ENCODE peak calls at places on chromosome 1, in seven cellular contexts. M is cardiac muscle cell, I is lower lobe of right lung, D is kidney epithelial cell, O is cardiac fibroblast, A is heart right ventricle, F is A549. B is an unnamed sample.

GRCh38 chr1:1421147-1421906 is at the start of gene ANKRD65:
- DNase-seq in M (no peak), O (no peak), F (no peak), I (peak; percentile 80), D (no peak), A (no peak), B (no peak)

GRCh38 chr1:19151537-19151936 is 58.5 kb downstream of the UBR4 start:
- DNase-seq in M (no peak), I (no peak), O (no peak), A (no peak), F (no peak), D (no peak), B (no peak)

GRCh38 chr1:26854953-26855352 is 8.0 kb upstream of the SFN start:
- DNase-seq in M (no peak), D (no peak), O (no peak), I (no peak), F (no peak), A (no peak), B (no peak)

GRCh38 chr1:167905671-167906070 is 8.3 kb downstream of the ADCY10 start:
- DNase-seq in D (no peak), F (no peak), M (peak; percentile 38), I (no peak), A (no peak), O (peak; percentile 49), B (no peak)

GRCh38 chr1:211698161-211699026 is 23.0 kb upstream of the NEK2 start:
- DNase-seq in O (peak; percentile 69), I (peak; percentile 91), M (peak; percentile 72), D (peak; percentile 25), F (peak; percentile 81), A (peak; percentile 64), B (no peak)

GRCh38 chr1:240801445-240801844 is 189.5 kb upstream of the GREM2 start:
- DNase-seq in I (no peak), O (peak; percentile 41), F (no peak), M (peak; percentile 24), D (no peak), A (no peak), B (no peak)

GRCh38 chr1:234934611-234935033 is 194.0 kb downstream of the TOMM20 start:
- DNase-seq in F (no peak), O (peak; percentile 56), M (peak; percentile 62), A (no peak), D (peak; percentile 63), I (no peak), B (no peak)

GRCh38 chr1:188096521-188096920 is 1267.8 kb downstream of the PLA2G4A start:
- DNase-seq in O (no peak), D (no peak), I (no peak), M (no peak), A (no peak), F (no peak), B (no peak)

GRCh38 chr1:28482702-28483101 is 23.1 kb upstream of the RCC1 start:
- DNase-seq in A (no peak), M (no peak), D (no peak), O (no peak), F (no peak), I (no peak), B (no peak)

GRCh38 chr1:208668991-208669390 is 424.8 kb upstream of the PLXNA2 start:
- DNase-seq in F (no peak), D (no peak), I (no peak), A (no peak), M (no peak), O (no peak), B (no peak)

GRCh38 chr1:224435318-224435763 is 744 bp upstream of the WDR26 start:
- DNase-seq in F (peak; percentile 17), M (peak; percentile 59), O (peak; percentile 68), A (no peak), I (no peak), D (no peak), B (no peak)

GRCh38 chr1:153957744-153958110 is 685 bp downstream of the CRTC2 start:
- DNase-seq in F (no peak), D (no peak), I (no peak), O (peak; percentile 14), A (no peak), M (no peak), B (no peak)

GRCh38 chr1:27527223-27527856 is 37.4 kb upstream of the WASF2 start:
- DNase-seq in A (peak; percentile 69), M (peak; percentile 55), F (no peak), I (peak; percentile 66), O (peak; percentile 62), D (no peak), B (no peak)

GRCh38 chr1:26787381-26787705 is 407 bp upstream of the PIGV start:
- DNase-seq in D (no peak), I (no peak), A (peak; percentile 12), F (no peak), O (no peak), M (peak; percentile 69), B (no peak)

GRCh38 chr1:245500546-245500945 is 345.8 kb downstream of the KIF26B start:
- DNase-seq in M (peak; percentile 73), A (no peak), D (peak; percentile 42), I (no peak), F (no peak), O (peak; percentile 75), B (peak; percentile 58)

GRCh38 chr1:106222415-106222814 is 834.1 kb upstream of the PRMT6 start:
- DNase-seq in O (peak; percentile 41), F (no peak), D (no peak), I (no peak), M (peak; percentile 41), A (no peak), B (no peak)

GRCh38 chr1:206581571-206581981 is 30.7 kb downstream of the EIF2D start:
- DNase-seq in O (peak; percentile 21), I (peak; percentile 70), F (no peak), A (peak; percentile 29), M (peak; percentile 38), D (no peak), B (no peak)

GRCh38 chr1:8911416-8912309 is 33.2 kb upstream of the ENO1 start:
- DNase-seq in M (no peak), D (no peak), F (no peak), O (no peak), A (no peak), I (no peak), B (no peak)

GRCh38 chr1:41529621-41530395 is 45.3 kb upstream of the EDN2 start:
- DNase-seq in O (no peak), A (no peak), F (no peak), I (no peak), D (no peak), M (no peak), B (no peak)

GRCh38 chr1:23530750-23531651 is at the start of gene E2F2:
- DNase-seq in A (peak; percentile 76), F (peak; percentile 79), M (peak; percentile 91), I (peak; percentile 90), D (no peak), O (peak; percentile 91), B (no peak)
- TF ChIP-seq CTCF in A (no peak), F (no peak), M (peak; percentile 17), I (peak; percentile 31), D (no peak), O (no peak), B (peak; percentile 7)

GRCh38 chr1:181483084-181483559 is at the start of gene CACNA1E:
- DNase-seq in I (no peak), M (no peak), A (no peak), F (no peak), O (no peak), D (no peak), B (no peak)

GRCh38 chr1:181483561-181484291 is 409 bp downstream of the CACNA1E start:
- DNase-seq in A (no peak), M (no peak), F (no peak), O (no peak), I (no peak), D (no peak), B (no peak)

GRCh38 chr1:181486098-181486420 is 2.7 kb downstream of the CACNA1E start:
- DNase-seq in D (no peak), M (no peak), F (no peak), A (peak; percentile 16), I (no peak), O (no peak), B (no peak)

GRCh38 chr1:181482521-181483083 is 715 bp upstream of the CACNA1E start:
- DNase-seq in A (no peak), O (no peak), D (no peak), I (peak; percentile 69), F (no peak), M (peak; percentile 17), B (no peak)

GRCh38 chr1:181485276-181486097 is 2.2 kb downstream of the CACNA1E start:
- DNase-seq in A (no peak), I (peak; percentile 50), M (no peak), D (no peak), O (no peak), F (no peak), B (no peak)
- H3K4me3 ChIP-seq in A (no peak overlapping the region), I (no peak overlapping the region), M (no peak overlapping the region), D (no peak overlapping the region), O (no peak overlapping the region), F (no peak overlapping the region), B (no peak overlapping the region)

DNA sequence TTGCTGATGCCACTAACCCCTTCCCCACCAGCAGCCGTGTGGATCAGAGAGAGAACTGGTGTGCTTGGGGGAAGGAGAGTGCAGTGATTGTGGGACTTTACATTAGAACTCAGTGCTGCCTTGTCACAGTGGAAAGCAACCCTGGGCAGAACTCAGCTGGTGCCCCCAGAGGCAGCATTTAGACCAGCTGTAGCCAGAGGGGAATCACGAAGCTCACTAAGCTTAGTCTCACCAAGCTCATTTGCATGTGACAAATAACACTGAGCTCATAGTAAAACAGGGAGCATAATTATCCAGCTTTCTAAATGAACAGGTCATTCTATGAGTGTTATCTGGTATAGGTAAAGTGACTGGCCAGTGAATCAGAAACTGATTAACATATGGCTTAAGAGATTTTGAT is 9.8 kb upstream of the SMAP2 start:
- DNase-seq in A (no peak), M (no peak), O (no peak), F (no peak), D (no peak), I (no peak), B (no peak)
- TF ChIP-seq CTCF in A (no peak), M (no peak), O (no peak), F (no peak), D (no peak), I (no peak), B (no peak)

GRCh38 chr1:79845951-79846350 is 839.4 kb upstream of the ADGRL4 start:
- DNase-seq in M (peak; percentile 29), O (peak; percentile 24), D (no peak), A (no peak), I (no peak), F (no peak), B (no peak)

GRCh38 chr1:79848316-79848715 is 841.8 kb upstream of the ADGRL4 start:
- DNase-seq in M (no peak), I (no peak), A (no peak), F (no peak), D (no peak), O (no peak), B (no peak)

GRCh38 chr1:79847715-79848114 is 841.2 kb upstream of the ADGRL4 start:
- DNase-seq in F (no peak), D (no peak), M (peak; percentile 33), O (peak; percentile 27), I (no peak), A (no peak), B (no peak)

GRCh38 chr1:79839882-79840281 is 833.4 kb upstream of the ADGRL4 start:
- DNase-seq in M (no peak), I (no peak), D (no peak), A (no peak), F (no peak), O (no peak), B (no peak)

DNA sequence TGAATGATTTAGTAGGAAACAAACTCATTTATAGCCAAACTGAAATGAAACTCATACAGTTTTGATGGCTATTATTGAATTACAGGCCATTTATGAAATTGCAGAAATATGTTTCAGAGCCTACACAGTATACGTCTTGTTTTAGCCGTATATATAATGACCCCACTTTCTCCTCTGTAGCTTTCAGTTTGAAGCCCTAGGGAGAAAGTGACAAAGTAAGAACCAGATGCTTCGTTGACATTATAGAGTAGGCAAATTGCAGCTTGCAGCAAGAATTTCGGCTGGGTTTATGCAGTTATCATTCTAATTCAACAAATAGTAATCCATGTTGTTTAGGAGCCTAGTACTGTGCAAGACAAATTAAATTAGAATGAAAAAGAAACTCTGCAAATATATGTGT is 836.3 kb upstream of the ADGRL4 start:
- DNase-seq in A (no peak), D (no peak), O (no peak), M (no peak), F (no peak), I (no peak), B (no peak)
- H3K4me3 ChIP-seq in A (no peak overlapping the region), D (no peak overlapping the region), O (no peak overlapping the region), M (no peak overlapping the region), F (no peak overlapping the region), I (no peak overlapping the region), B (no peak overlapping the region)